ENCODE peak calls at places on chromosome 18, in nine cellular contexts. H, L, Q, N, T, W, S, V and C are unnamed samples.

GRCh38 chr18:29449424-29449823 is 1272.5 kb upstream of the CDH2 start:
- DNase-seq in Q (no peak), T (no peak), W (no peak), N (no peak), H (peak; percentile 18), V (no peak), S (no peak), L (no peak), C (no peak)

GRCh38 chr18:55484773-55485172 is 103.2 kb downstream of the TCF4 start:
- DNase-seq in V (no peak), N (no peak), H (no peak), W (no peak), Q (no peak), T (no peak), S (no peak), L (no peak), C (no peak)

GRCh38 chr18:28855989-28856388 is 679.1 kb upstream of the CDH2 start:
- DNase-seq in T (peak; percentile 46), S (no peak), W (no peak), V (no peak), N (no peak), L (no peak), H (no peak), Q (no peak), C (no peak)

GRCh38 chr18:50558157-50558556 is 1.7 kb upstream of the MAPK4 start:
- DNase-seq in Q (no peak), T (no peak), N (no peak), L (no peak), H (no peak), V (no peak), S (peak; percentile 45), W (no peak), C (no peak)

GRCh38 chr18:11752116-11752911 is 63.2 kb downstream of the GNAL start:
- DNase-seq in N (peak; percentile 75), Q (no peak), H (peak; percentile 38), V (peak; percentile 41), L (peak; percentile 75), S (peak; percentile 32), W (no peak), T (peak; percentile 41), C (no peak)

GRCh38 chr18:40375811-40376210 is 1579.2 kb upstream of the PIK3C3 start:
- DNase-seq in S (no peak), T (no peak), H (no peak), Q (no peak), N (no peak), L (no peak), V (no peak), W (peak; percentile 54), C (no peak)

GRCh38 chr18:45398448-45398847 is 216.8 kb upstream of the SLC14A2 start:
- DNase-seq in N (no peak), V (no peak), H (no peak), T (peak; percentile 62), S (no peak), W (no peak), Q (no peak), L (no peak), C (no peak)

GRCh38 chr18:9329471-9329870 is 5.1 kb upstream of the TWSG1 start:
- DNase-seq in W (no peak), N (no peak), Q (no peak), T (peak; percentile 94), L (no peak), V (no peak), H (no peak), S (no peak), C (no peak)

GRCh38 chr18:62518460-62519375 is 4.1 kb upstream of the ZCCHC2 start:
- DNase-seq in T (peak; percentile 56), Q (no peak), V (no peak), S (no peak), N (no peak), W (no peak), L (no peak), H (no peak), C (no peak)

GRCh38 chr18:78676622-78677482 is 302.8 kb upstream of the SALL3 start:
- DNase-seq in N (no peak), T (no peak), S (no peak), L (no peak), Q (no peak), W (no peak), V (no peak), H (no peak), C (no peak)

GRCh38 chr18:46712406-46712805 is 44.4 kb downstream of the ST8SIA5 start:
- DNase-seq in V (peak; percentile 43), W (no peak), H (peak; percentile 95), L (no peak), T (peak; percentile 50), S (no peak), N (no peak), Q (no peak), C (no peak)

DNA sequence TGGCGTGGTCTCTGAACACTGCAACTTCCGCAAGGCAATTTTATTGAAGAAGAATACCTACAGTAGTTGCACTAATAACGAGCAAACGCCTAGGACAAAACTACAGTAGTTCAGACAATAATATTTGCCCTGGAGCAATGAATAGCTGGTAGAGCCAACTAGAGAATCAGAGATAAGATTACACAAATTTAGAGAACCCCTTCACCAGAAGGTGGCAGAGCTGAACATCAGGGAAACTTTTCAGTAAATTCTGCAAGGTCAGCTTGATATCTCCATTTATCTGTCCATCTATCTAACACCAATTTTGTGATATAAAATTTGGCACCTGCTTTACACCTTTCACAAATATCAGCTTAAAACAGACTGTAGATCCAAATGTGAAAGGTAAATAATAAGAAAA is 43.8 kb downstream of the CDH19 start:
- DNase-seq in H (peak; percentile 9), Q (no peak), S (no peak), N (peak; percentile 46), W (peak; percentile 43), L (peak; percentile 47), V (peak; percentile 25), T (peak; percentile 72), C (no peak)
- TF ChIP-seq EZH2phosphoT487 in H (no peak), Q (no peak), S (no peak), N (no peak), W (no peak), L (no peak), V (no peak), T (no peak), C (no peak)

GRCh38 chr18:68053290-68053689 is 536.8 kb upstream of the DSEL start:
- DNase-seq in L (no peak), W (no peak), S (no peak), H (no peak), V (no peak), T (peak; percentile 30), N (no peak), Q (no peak), C (no peak)
- H4K20me1 ChIP-seq in L (no peaks in the 10 kb centered on the region), W (no peaks in the 10 kb centered on the region), S (no peaks in the 10 kb centered on the region), H (no peaks in the 10 kb centered on the region), V (no peaks in the 10 kb centered on the region), T (no peaks in the 10 kb centered on the region), N (no peaks in the 10 kb centered on the region), Q (no peaks in the 10 kb centered on the region), C (no peaks in the 10 kb centered on the region)

DNA sequence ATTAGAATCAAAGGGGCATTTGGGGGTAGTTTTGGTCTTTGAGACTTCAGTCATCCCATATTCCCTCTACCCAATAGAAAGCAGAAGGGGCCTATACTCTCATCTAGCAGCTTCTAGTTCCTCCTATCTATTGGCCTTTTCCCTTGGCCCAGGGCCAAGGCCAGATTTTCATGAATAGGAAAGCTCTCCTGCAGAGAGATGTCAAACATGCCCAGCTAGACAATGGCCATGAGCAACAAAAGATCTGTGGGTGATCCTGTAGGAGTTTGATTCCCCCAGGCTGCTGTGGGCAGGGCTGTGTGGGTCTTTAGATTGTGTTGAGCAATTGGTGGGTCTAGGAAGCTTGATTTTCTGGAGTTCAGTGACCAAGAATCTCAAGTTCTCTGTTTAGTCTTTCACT is 2.9 kb upstream of the ADCYAP1 start:
- DNase-seq in W (no peak), V (no peak), S (no peak), H (no peak), L (no peak), Q (no peak), N (no peak), T (no peak), C (no peak)
- TF ChIP-seq EZH2phosphoT487 in W (no peak), V (no peak), S (no peak), H (no peak), L (no peak), Q (no peak), N (no peak), T (no peak), C (no peak)

GRCh38 chr18:31445908-31446307 is 1.6 kb upstream of the DSG3 start:
- DNase-seq in L (no peak), H (no peak), V (no peak), W (no peak), S (no peak), Q (no peak), N (no peak), T (no peak), C (no peak)
- H4K20me1 ChIP-seq in L (no peaks in the 10 kb centered on the region), H (no peaks in the 10 kb centered on the region), V (no peaks in the 10 kb centered on the region), W (no peaks in the 10 kb centered on the region), S (no peaks in the 10 kb centered on the region), Q (no peaks in the 10 kb centered on the region), N (no peaks in the 10 kb centered on the region), T (no peaks in the 10 kb centered on the region), C (no peaks in the 10 kb centered on the region)

GRCh38 chr18:67525328-67526110 is 9.0 kb upstream of the DSEL start:
- DNase-seq in T (peak; percentile 93), V (peak; percentile 82), N (peak; percentile 28), L (peak; percentile 61), Q (no peak), W (no peak), H (peak; percentile 98), S (no peak), C (no peak)
- TF ChIP-seq EZH2phosphoT487 in T (no peak), V (no peak), N (no peak), L (no peak), Q (no peak), W (no peak), H (no peak), S (no peak), C (no peak)

DNA sequence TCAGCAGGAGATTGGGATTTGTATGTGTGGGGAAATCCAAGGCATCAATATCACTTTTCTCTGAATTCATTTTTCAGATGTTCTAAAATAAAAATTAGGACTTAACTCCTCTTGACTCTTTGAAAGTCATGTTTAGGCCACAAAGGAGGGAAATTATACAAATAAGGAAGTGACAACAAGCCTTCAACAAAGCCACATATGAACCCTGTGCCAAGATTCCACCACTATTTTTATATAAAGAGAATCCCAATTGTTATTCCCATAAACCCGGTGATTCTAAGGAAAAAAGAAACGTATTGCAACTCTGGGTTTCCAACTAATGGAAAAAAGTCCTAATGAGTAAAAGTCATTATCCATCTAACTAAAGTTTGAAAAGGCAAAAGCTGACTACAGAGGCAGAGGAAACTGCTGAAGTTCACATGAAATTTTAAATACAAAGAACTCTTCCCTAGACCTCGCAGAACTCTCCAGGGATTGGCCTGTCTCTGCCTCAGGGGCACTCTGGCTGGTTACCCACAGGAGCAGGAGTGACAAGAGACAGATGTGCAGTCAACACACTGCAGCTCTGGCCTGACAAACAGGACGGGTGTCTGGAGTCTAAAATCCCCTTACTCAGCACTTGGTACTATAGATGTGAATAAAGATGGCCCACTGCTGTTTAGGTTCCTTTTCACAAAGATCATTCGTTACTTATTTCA is 11.5 kb downstream of the NPC1 start:
- DNase-seq in Q (no peak), V (no peak), T (no peak), N (no peak), S (peak; percentile 78), H (no peak), W (no peak), L (no peak), C (no peak)
- H4K20me1 ChIP-seq in Q (no peaks in the 10 kb centered on the region), V (peaks cover 17% of the 10 kb centered on the region), T (peaks cover 25% of the 10 kb centered on the region), N (peaks cover 8% of the 10 kb centered on the region), S (peaks cover 5% of the 10 kb centered on the region), H (peaks cover 8% of the 10 kb centered on the region), W (no peaks in the 10 kb centered on the region), L (peaks cover 8% of the 10 kb centered on the region), C (no peaks in the 10 kb centered on the region)